ENCODE peak calls at places on chromosomes 4 and X, in ten cellular contexts. O, V, Q, S, X, U, R, E, W and G are unnamed samples.

GRCh38 chr4:19486400-19486799 is 765.3 kb upstream of the SLIT2 start:
- DNase-seq in V (no peak), R (no peak), Q (no peak), X (no peak), S (peak; percentile 37), U (no peak), W (no peak), O (peak; percentile 2), E (no peak), G (peak; percentile 42)

GRCh38 chrX:38220936-38221386 is 290 bp upstream of the SRPX start:
- DNase-seq in X (no peak), V (no peak), Q (no peak), U (no peak), W (no peak), O (no peak), E (no peak), R (no peak), S (no peak), G (no peak)

GRCh38 chr4:139082750-139083532 is 67.4 kb downstream of the NOCT start:
- DNase-seq in U (peak; percentile 90), S (peak; percentile 95), R (peak; percentile 100), Q (peak; percentile 93), E (peak; percentile 92), O (peak; percentile 98), X (peak; percentile 93), V (peak; percentile 89), W (peak; percentile 98), G (peak; percentile 99)

GRCh38 chr4:175531405-175532091 is 280.5 kb downstream of the GPM6A start:
- DNase-seq in V (no peak), Q (peak; percentile 31), O (peak; percentile 50), W (no peak), X (no peak), R (no peak), E (no peak), U (no peak), S (peak; percentile 46), G (no peak)

GRCh38 chrX:133097031-133097430 is at the start of gene USP26:
- DNase-seq in V (no peak), E (no peak), U (no peak), R (no peak), Q (no peak), W (no peak), O (no peak), X (no peak), S (no peak), G (no peak)

GRCh38 chrX:44915361-44915868 is 42.4 kb downstream of the KDM6A start:
- DNase-seq in S (no peak), O (no peak), V (no peak), W (no peak), U (no peak), Q (no peak), E (no peak), R (no peak), X (no peak), G (no peak)

GRCh38 chrX:129655547-129656248 is 942 bp upstream of the APLN start:
- DNase-seq in E (no peak), W (peak; percentile 31), O (no peak), U (no peak), V (no peak), Q (no peak), R (no peak), X (no peak), S (no peak), G (peak; percentile 7)

GRCh38 chr4:88158360-88159136 is at the start of gene ABCG2:
- DNase-seq in U (no peak), Q (peak; percentile 16), R (peak; percentile 67), S (no peak), V (no peak), W (no peak), X (no peak), E (no peak), O (peak; percentile 61), G (peak; percentile 37)

GRCh38 chrX:74133156-74133796 is 170.7 kb upstream of the ZCCHC13 start:
- DNase-seq in O (peak; percentile 79), Q (peak; percentile 63), S (peak; percentile 17), V (peak; percentile 26), W (peak; percentile 56), U (no peak), E (no peak), X (no peak), R (peak; percentile 71), G (peak; percentile 73)

GRCh38 chr4:188190461-188190860 is 51.2 kb downstream of the TRIML1 start:
- DNase-seq in E (no peak), O (no peak), X (no peak), U (no peak), S (no peak), R (no peak), V (no peak), W (no peak), Q (no peak), G (no peak)

GRCh38 chrX:124386401-124386800 is 40.0 kb downstream of the SH2D1A start:
- DNase-seq in W (no peak), S (no peak), R (no peak), O (no peak), Q (no peak), X (no peak), V (no peak), U (no peak), E (no peak), G (no peak)

GRCh38 chr4:1834047-1834769 is 21.7 kb downstream of the LETM1 start:
- DNase-seq in R (no peak), W (no peak), E (no peak), V (no peak), U (no peak), X (no peak), S (peak; percentile 80), Q (no peak), O (peak; percentile 30), G (no peak)

GRCh38 chrX:54452920-54453319 is 12.7 kb downstream of the TSR2 start:
- DNase-seq in W (no peak), E (no peak), Q (peak; percentile 26), V (peak; percentile 64), X (no peak), U (no peak), O (peak; percentile 4), R (peak; percentile 44), S (no peak), G (peak; percentile 50)

GRCh38 chr4:54320826-54321320 is 91.8 kb downstream of the PDGFRA start:
- DNase-seq in X (no peak), O (no peak), R (no peak), Q (no peak), S (no peak), V (no peak), U (no peak), E (no peak), W (no peak), G (no peak)

GRCh38 chr4:154634058-154634457 is 21.6 kb upstream of the FGG start:
- DNase-seq in S (no peak), E (no peak), Q (no peak), W (no peak), V (no peak), U (no peak), R (peak; percentile 14), O (no peak), X (no peak), G (no peak)

GRCh38 chr4:140061194-140061593 is 92.8 kb downstream of the MAML3 start:
- DNase-seq in E (no peak), Q (no peak), W (no peak), O (peak; percentile 61), S (peak; percentile 81), X (no peak), U (no peak), V (no peak), R (no peak), G (no peak)

GRCh38 chr4:126697748-126698147 is 935.0 kb upstream of the INTU start:
- DNase-seq in S (no peak), V (no peak), Q (no peak), W (no peak), R (no peak), U (no peak), E (no peak), X (no peak), O (no peak), G (peak; percentile 6)

GRCh38 chr4:21276046-21276445 is 575.8 kb downstream of the PACRGL start:
- DNase-seq in S (no peak), O (no peak), W (no peak), X (no peak), U (no peak), R (no peak), V (no peak), E (no peak), Q (no peak), G (no peak)

GRCh38 chrX:37825225-37825842 is 22.0 kb downstream of the DYNLT3 start:
- DNase-seq in Q (peak; percentile 7), R (peak; percentile 77), E (peak; percentile 35), U (peak; percentile 20), W (no peak), O (peak; percentile 55), X (peak; percentile 0), V (peak; percentile 12), S (peak; percentile 21), G (peak; percentile 56)

GRCh38 chr4:85610450-85610849 is 135.5 kb downstream of the ARHGAP24 start:
- DNase-seq in U (no peak), E (no peak), Q (no peak), S (no peak), V (no peak), O (no peak), X (no peak), W (no peak), R (no peak), G (no peak)

GRCh38 chrX:281166-281999 is at the start of gene PLCXD1:
- DNase-seq in V (no peak), R (peak; percentile 82), W (no peak), U (no peak), O (peak; percentile 52), X (no peak), Q (peak; percentile 59), E (peak; percentile 25), S (no peak), G (peak; percentile 56)

GRCh38 chr4:117264072-117264471 is 178.7 kb upstream of the TRAM1L1 start:
- DNase-seq in O (no peak), Q (no peak), V (no peak), S (no peak), E (no peak), U (no peak), R (no peak), X (no peak), W (no peak), G (no peak)

GRCh38 chrX:9745417-9746115 is 20.1 kb downstream of the GPR143 start:
- DNase-seq in Q (no peak), U (no peak), E (no peak), V (no peak), O (no peak), W (no peak), R (peak; percentile 90), X (no peak), S (no peak), G (peak; percentile 83)

GRCh38 chrX:136754641-136755040 is 26.1 kb downstream of the ARHGEF6 start:
- DNase-seq in S (no peak), E (peak; percentile 38), O (peak; percentile 77), X (peak; percentile 7), W (no peak), Q (no peak), V (no peak), U (no peak), R (peak; percentile 78), G (no peak)

GRCh38 chrX:1476682-1477081 is 24.0 kb upstream of the ASMTL start:
- DNase-seq in X (no peak), R (no peak), U (no peak), W (no peak), O (no peak), S (no peak), E (no peak), Q (no peak), V (no peak), G (no peak)

GRCh38 chr4:5968246-5968645 is 50.0 kb downstream of the C4orf50 start:
- DNase-seq in U (no peak), E (no peak), V (no peak), O (no peak), R (no peak), X (no peak), W (no peak), S (no peak), Q (no peak), G (no peak)

GRCh38 chr4:148163011-148163410 is 279.2 kb downstream of the NR3C2 start:
- DNase-seq in U (no peak), V (no peak), O (peak; percentile 7), W (no peak), S (no peak), Q (no peak), E (no peak), X (no peak), R (no peak), G (no peak)

GRCh38 chrX:121256653-121257052 is 209.2 kb downstream of the GLUD2 start:
- DNase-seq in E (no peak), V (no peak), U (no peak), W (no peak), S (no peak), R (no peak), O (no peak), Q (no peak), X (no peak), G (no peak)